ENCODE peak calls at places on chromosomes 4 and X, in five cellular contexts. Z is spleen, N is AG04450, H is esophagus muscularis mucosa, Y is WTC11. O is an unnamed sample.
A peak's percentile ranks its signal among the peaks of the same experiment; 100 is the strongest.

GRCh38 chr4:185317880-185318279 is 77.8 kb downstream of the LRP2BP start:
- DNase-seq in N (no peak), Y (no peak), H (no peak), Z (no peak), O (no peak)

GRCh38 chr4:21522296-21522695 is 426.3 kb downstream of the KCNIP4 start:
- DNase-seq in H (no peak), N (no peak), Z (no peak), Y (no peak), O (no peak)

GRCh38 chrX:26286836-26287235 is 70.9 kb downstream of the MAGEB5 start:
- DNase-seq in N (no peak), Y (no peak), H (no peak), Z (no peak), O (no peak)

GRCh38 chr4:54318904-54319303 is 89.8 kb downstream of the PDGFRA start:
- DNase-seq in Y (peak; percentile 25), N (peak; percentile 11), Z (no peak), H (no peak), O (peak; percentile 5)

GRCh38 chr4:184950117-184950830 is 68.0 kb upstream of the HELT start:
- DNase-seq in N (no peak), H (peak; percentile 72), Y (no peak), Z (no peak), O (no peak)

GRCh38 chr4:76406070-76406469 is 14.9 kb downstream of the CCDC158 start:
- DNase-seq in Z (no peak), H (no peak), N (no peak), Y (no peak), O (no peak)

GRCh38 chr4:174209296-174209695 is 74.2 kb downstream of the FBXO8 start:
- DNase-seq in H (no peak), N (no peak), Y (no peak), Z (no peak), O (no peak)

GRCh38 chrX:72045552-72046277 is 86.0 kb downstream of the RTL5 start:
- DNase-seq in H (no peak), Y (peak; percentile 41), N (no peak), Z (no peak), O (no peak)

GRCh38 chr4:61408163-61408562 is 208.0 kb downstream of the ADGRL3 start:
- DNase-seq in H (no peak), N (no peak), Y (no peak), Z (no peak), O (no peak)

GRCh38 chr4:73451404-73451803 is 15.4 kb downstream of the AFP start:
- DNase-seq in H (no peak), Y (peak; percentile 22), N (no peak), Z (no peak), O (no peak)

GRCh38 chrX:139725720-139726119 is 17.8 kb upstream of the MCF2 start:
- DNase-seq in Z (no peak), Y (no peak), N (no peak), H (no peak), O (no peak)

GRCh38 chr4:140719022-140719421 is 37.2 kb downstream of the TBC1D9 start:
- DNase-seq in Y (no peak), Z (no peak), H (no peak), N (no peak), O (no peak)

GRCh38 chr4:103268746-103269145 is 70.6 kb upstream of the CENPE start:
- DNase-seq in N (no peak), H (no peak), Y (no peak), Z (no peak), O (no peak)

GRCh38 chr4:160021870-160022269 is 919.0 kb downstream of the RAPGEF2 start:
- DNase-seq in N (no peak), Y (no peak), Z (no peak), H (no peak), O (no peak)

GRCh38 chrX:40094041-40094899 is 3.5 kb downstream of the BCOR start:
- DNase-seq in Z (peak; percentile 82), H (no peak), Y (peak; percentile 49), N (no peak), O (no peak)

GRCh38 chrX:7385131-7385530 is 237.2 kb upstream of the PUDP start:
- DNase-seq in Y (no peak), N (no peak), H (no peak), Z (no peak), O (no peak)

GRCh38 chr4:152634110-152634760 is 45.6 kb downstream of the TMEM154 start:
- DNase-seq in Z (no peak), H (no peak), N (no peak), Y (no peak), O (no peak)

GRCh38 chrX:150582338-150582948 is 14.0 kb downstream of the MTM1 start:
- DNase-seq in N (no peak), Y (no peak), H (no peak), Z (no peak), O (no peak)

GRCh38 chr4:153113838-153114105 is 90.5 kb upstream of the TRIM2 start:
- DNase-seq in N (no peak), Y (no peak), H (no peak), Z (no peak), O (no peak)

GRCh38 chr4:102518703-102519131 is 17.6 kb downstream of the NFKB1 start:
- DNase-seq in Y (no peak), Z (no peak), N (no peak), H (no peak), O (no peak)

GRCh38 chr4:164731827-164732474 is 22.0 kb upstream of the SMIM31 start:
- DNase-seq in N (no peak), H (no peak), Z (no peak), Y (peak; percentile 65), O (no peak)

GRCh38 chrX:135528274-135528673 is 7.8 kb downstream of the INTS6L start:
- DNase-seq in Y (no peak), Z (no peak), N (no peak), H (no peak), O (no peak)

GRCh38 chrX:136780738-136781137 is at the start of gene ARHGEF6:
- DNase-seq in Y (no peak), N (no peak), H (no peak), Z (no peak), O (no peak)

GRCh38 chrX:34875204-34875603 is 67.4 kb upstream of the FAM47B start:
- DNase-seq in H (no peak), Z (no peak), Y (no peak), N (peak; percentile 23), O (no peak)

GRCh38 chr4:40909363-40909876 is 159.7 kb downstream of the NSUN7 start:
- DNase-seq in H (no peak), Z (no peak), Y (no peak), N (peak; percentile 20), O (peak; percentile 63)

GRCh38 chr4:146232131-146232722 is 17.9 kb downstream of the REELD1 start:
- DNase-seq in Z (no peak), N (no peak), H (no peak), Y (no peak), O (no peak)

GRCh38 chrX:30888526-30889146 is 418 bp downstream of the TAB3 start:
- DNase-seq in Z (no peak), Y (peak; percentile 13), N (no peak), H (no peak), O (no peak)

GRCh38 chr4:88880001-88880400 is 177.0 kb downstream of the FAM13A start:
- DNase-seq in Z (no peak), N (no peak), H (no peak), Y (no peak), O (no peak)

GRCh38 chr4:15805583-15806517 is 27.7 kb downstream of the CD38 start:
- DNase-seq in N (peak; percentile 21), H (no peak), Z (no peak), Y (peak; percentile 28), O (peak; percentile 16)

GRCh38 chr4:23877758-23878229 is 12.1 kb downstream of the PPARGC1A start:
- DNase-seq in N (no peak), Z (no peak), Y (no peak), H (no peak), O (no peak)

GRCh38 chrX:17769701-17770269 is 32.5 kb downstream of the SCML1 start:
- DNase-seq in N (no peak), H (no peak), Y (no peak), Z (no peak), O (no peak)

GRCh38 chr4:88752754-88753153 is 55.1 kb upstream of the NAP1L5 start:
- DNase-seq in Z (no peak), N (no peak), H (no peak), Y (no peak), O (no peak)

GRCh38 chrX:50838820-50839600 is 25.0 kb upstream of the SHROOM4 start:
- DNase-seq in Y (no peak), N (no peak), Z (no peak), H (no peak), O (no peak)

GRCh38 chr4:1469596-1470392 is 63.6 kb upstream of the NKX1-1 start:
- DNase-seq in Z (peak; percentile 71), Y (peak; percentile 9), N (no peak), H (no peak), O (no peak)

GRCh38 chrX:54452920-54453319 is 12.7 kb downstream of the TSR2 start:
- DNase-seq in Z (peak; percentile 34), N (no peak), H (no peak), Y (peak; percentile 42), O (no peak)

GRCh38 chrX:135931644-135932487 is 38.4 kb downstream of the SAGE1 start:
- DNase-seq in H (no peak), N (no peak), Z (no peak), Y (peak; percentile 74), O (peak; percentile 1)

GRCh38 chrX:16578218-16578617 is 71.7 kb upstream of the S100G start:
- DNase-seq in Y (no peak), H (no peak), N (no peak), Z (no peak), O (no peak)
- TF ChIP-seq CTCF in Y (no peak), H (no peak), N (no peak), Z (no peak), O (no peak)

GRCh38 chr4:53064609-53065008 is 202.5 kb downstream of the RASL11B start:
- DNase-seq in N (no peak), H (no peak), Z (no peak), Y (no peak), O (no peak)
- TF ChIP-seq CTCF in N (no peak), H (no peak), Z (no peak), Y (no peak), O (no peak)

DNA sequence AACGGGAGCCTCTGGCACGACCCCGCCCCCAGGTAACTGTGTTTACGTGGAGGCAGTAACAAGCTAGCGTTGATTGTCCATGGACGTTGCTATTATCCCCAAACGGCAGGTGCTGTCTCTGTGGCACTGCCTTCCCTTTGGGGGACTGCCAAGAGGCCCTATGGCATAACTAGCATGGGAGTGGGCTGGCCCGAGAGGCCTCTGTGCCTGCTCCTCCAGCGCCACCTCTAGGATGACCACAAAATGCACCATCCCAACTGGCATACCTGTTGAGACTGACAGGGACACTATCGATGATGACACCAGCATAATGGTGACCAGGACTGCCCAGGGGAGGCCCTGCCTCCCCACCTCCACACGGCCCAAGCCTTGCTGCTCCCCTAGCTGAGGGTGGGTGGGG is 1.5 kb downstream of the SRPK3 start:
- DNase-seq in Z (no peak), Y (peak; percentile 48), N (no peak), H (no peak), O (no peak)
- TF ChIP-seq CTCF in Z (no peak), Y (no peak), N (no peak), H (no peak), O (no peak)

GRCh38 chr4:106816501-106816900 is 219.6 kb downstream of the DKK2 start:
- DNase-seq in Y (no peak), N (no peak), Z (no peak), H (no peak), O (no peak)

DNA sequence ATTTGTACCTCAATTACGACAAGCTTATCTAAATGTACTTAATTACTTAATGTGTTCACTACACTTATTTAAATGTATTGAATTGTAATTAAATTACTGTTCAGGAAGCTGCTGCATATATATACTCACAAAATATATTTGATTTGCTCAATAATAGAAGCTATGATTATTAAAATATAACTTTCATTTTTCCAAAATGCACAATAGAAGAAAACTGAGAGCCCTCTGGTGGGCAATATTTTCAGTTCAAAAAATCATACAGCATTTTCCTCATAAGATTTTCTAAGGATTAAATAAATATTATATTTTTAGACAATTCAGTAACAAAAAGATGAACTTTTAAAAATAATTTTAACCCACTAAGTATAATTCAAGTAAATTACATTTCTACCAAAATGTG is 217.3 kb downstream of the DKK2 start:
- DNase-seq in Z (no peak), Y (no peak), H (no peak), N (no peak), O (no peak)
- TF ChIP-seq CTCF in Z (no peak), Y (no peak), H (no peak), N (peak; percentile 31), O (peak; percentile 26)

O was measured in AG09319.